ENCODE peak calls at places on chromosomes 3 and 15, in six cellular contexts. L is smooth muscle cell of the brain vasculature, U is psoas muscle, F is activated gamma-delta T cell treated with Interleukin-2 at 50 U/mL for 16 hours, Y is A549, I is T1000. C is an unnamed sample.

GRCh38 chr15:57217716-57218598 is 158.3 kb upstream of the CGNL1 start:
- DNase-seq in L (no peak), U (no peak), F (no peak), Y (no peak), I (no peak), C (no peak)

GRCh38 chr3:61631108-61631769 is 69.9 kb downstream of the PTPRG start:
- DNase-seq in L (no peak), U (no peak), F (no peak), Y (no peak), I (no peak), C (no peak)

GRCh38 chr15:101712078-101712477 is 12.2 kb downstream of the TARS3 start:
- DNase-seq in L (no peak), U (no peak), F (no peak), Y (no peak), I (no peak), C (no peak)

GRCh38 chr15:56168394-56168793 is 75.3 kb downstream of the RFX7 start:
- DNase-seq in L (no peak), U (no peak), F (no peak), Y (no peak), I (no peak), C (no peak)

GRCh38 chr15:74174216-74174965 is 881 bp downstream of the ISLR start:
- DNase-seq in L (peak), U (no peak), F (no peak), Y (no peak), I (no peak), C (no peak)

GRCh38 chr15:100026041-100026440 is 292.8 kb upstream of the LYSMD4 start:
- DNase-seq in L (no peak), U (no peak), F (no peak), Y (no peak), I (no peak), C (no peak)

GRCh38 chr15:73983211-73983727 is 8.8 kb downstream of the STOML1 start:
- DNase-seq in L (no peak), U (peak), F (no peak), Y (no peak), I (peak), C (peak)

GRCh38 chr3:129058441-129059194 is 2.0 kb upstream of the GP9 start:
- DNase-seq in L (no peak), U (no peak), F (no peak), Y (no peak), I (no peak), C (no peak)

GRCh38 chr3:12655701-12656100 is 8.2 kb downstream of the RAF1 start:
- DNase-seq in L (no peak), U (no peak), F (no peak), Y (no peak), I (no peak), C (no peak)

GRCh38 chr3:47522082-47522987 is 8.8 kb upstream of the ELP6 start:
- DNase-seq in L (peak), U (peak), F (peak), Y (peak), I (peak), C (peak)

GRCh38 chr15:27820232-27820631 is 278.9 kb downstream of the OCA2 start:
- DNase-seq in L (peak), U (no peak), F (no peak), Y (no peak), I (no peak), C (no peak)

GRCh38 chr3:134308350-134308891 is 57.8 kb upstream of the RYK start:
- DNase-seq in L (peak), U (peak), F (peak), Y (peak), I (peak), C (peak)

GRCh38 chr3:181715601-181716340 is 4.0 kb downstream of the SOX2 start:
- DNase-seq in L (no peak), U (no peak), F (no peak), Y (no peak), I (no peak), C (no peak)

GRCh38 chr3:185361920-185362319 is 1.0 kb upstream of the MAP3K13 start:
- DNase-seq in L (no peak), U (no peak), F (no peak), Y (no peak), I (no peak), C (no peak)

GRCh38 chr3:125232394-125232793 is 19.8 kb upstream of the SLC12A8 start:
- DNase-seq in L (no peak), U (no peak), F (no peak), Y (no peak), I (no peak), C (no peak)

GRCh38 chr3:128619146-128619890 is 31.3 kb downstream of the RPN1 start:
- DNase-seq in L (no peak), U (no peak), F (no peak), Y (no peak), I (no peak), C (no peak)

GRCh38 chr15:73334086-73334485 is 34.7 kb downstream of the HCN4 start:
- DNase-seq in L (no peak), U (no peak), F (no peak), Y (no peak), I (no peak), C (no peak)

GRCh38 chr3:40417845-40418543 is 31.0 kb downstream of the ENTPD3 start:
- DNase-seq in L (no peak), U (no peak), F (no peak), Y (no peak), I (no peak), C (no peak)

GRCh38 chr3:146250449-146251382 is at the start of gene PLSCR4:
- DNase-seq in L (no peak), U (peak), F (no peak), Y (peak), I (peak), C (peak)

GRCh38 chr3:51340311-51340829 is 44.7 kb upstream of the MANF start:
- DNase-seq in L (peak), U (peak), F (no peak), Y (peak), I (peak), C (no peak)

GRCh38 chr3:15325228-15325627 is 7.2 kb downstream of the SH3BP5 start:
- DNase-seq in L (no peak), U (peak), F (no peak), Y (no peak), I (peak), C (no peak)

GRCh38 chr3:144162042-144162441 is 190.4 kb downstream of the DIPK2A start:
- DNase-seq in L (peak), U (no peak), F (no peak), Y (peak), I (no peak), C (no peak)

GRCh38 chr3:184320099-184320445 is 5.7 kb downstream of the EIF4G1 start:
- DNase-seq in L (no peak), U (peak), F (no peak), Y (peak), I (peak), C (peak)

GRCh38 chr3:4746241-4746958 is 232.8 kb upstream of the BHLHE40 start:
- DNase-seq in L (peak), U (no peak), F (no peak), Y (no peak), I (peak), C (no peak)

GRCh38 chr3:61571516-61572336 is 10.4 kb downstream of the PTPRG start:
- DNase-seq in L (no peak), U (peak), F (no peak), Y (no peak), I (no peak), C (peak)

GRCh38 chr3:55746808-55747413 is 259.8 kb upstream of the WNT5A start:
- DNase-seq in L (no peak), U (no peak), F (no peak), Y (no peak), I (no peak), C (no peak)

GRCh38 chr3:45795509-45795881 is 841 bp downstream of the SLC6A20 start:
- DNase-seq in L (no peak), U (no peak), F (no peak), Y (no peak), I (no peak), C (no peak)

GRCh38 chr3:16987141-16987540 is 102.4 kb downstream of the PLCL2 start:
- DNase-seq in L (no peak), U (no peak), F (no peak), Y (no peak), I (no peak), C (no peak)

GRCh38 chr3:82494977-82495489 is 733.6 kb upstream of the GBE1 start:
- DNase-seq in L (no peak), U (no peak), F (no peak), Y (no peak), I (no peak), C (no peak)

GRCh38 chr3:100936931-100937330 is 56.3 kb downstream of the ABI3BP start:
- DNase-seq in L (no peak), U (no peak), F (no peak), Y (no peak), I (no peak), C (no peak)

GRCh38 chr3:127458698-127459097 is 131.8 kb downstream of the TPRA1 start:
- DNase-seq in L (no peak), U (no peak), F (no peak), Y (no peak), I (no peak), C (no peak)

GRCh38 chr15:82838096-82838735 is 28.8 kb downstream of the WHAMM start:
- DNase-seq in L (no peak), U (no peak), F (no peak), Y (no peak), I (no peak), C (no peak)

GRCh38 chr3:8595252-8595934 is 49.2 kb downstream of the SSUH2 start:
- DNase-seq in L (no peak), U (peak), F (no peak), Y (no peak), I (no peak), C (no peak)

C was measured in lung.